ENCODE peak calls at places on chromosome 5, in six cellular contexts. Z is stimulated activated CD4-positive, alpha-beta T cell treated with anti-CD3 and anti-CD28 coated beads, Interleukin-1b, Interleukin-23, amount 100 ng/mL, for 4 hours; S is natural killer cell treated with Interleukin-12 subunit alpha and Interleukin-12 subunit beta and Interleukin-15 and Interleukin-18, amount 100 ng/mL, for 72 hours; M is astrocyte of the spinal cord; E is NCI-H524; K is activated CD8-positive, alpha-beta memory T cell treated with anti-CD3 and anti-CD28 coated beads, Interleukin-2, amount 50 U/mL, for 48 hours. Y is an unnamed sample.

GRCh38 chr5:72160299-72160698 is 53.0 kb downstream of the MAP1B start:
- DNase-seq in E (no peak), Z (no peak), S (no peak), K (no peak), M (peak), Y (no peak)

GRCh38 chr5:172766287-172767104 is 4.5 kb downstream of the DUSP1 start:
- DNase-seq in K (no peak), S (no peak), M (peak), E (no peak), Z (no peak), Y (no peak)

GRCh38 chr5:140109050-140109817 is 4.7 kb upstream of the PURA start:
- DNase-seq in M (peak), K (no peak), Z (no peak), E (no peak), S (no peak), Y (no peak)

GRCh38 chr5:15566789-15567188 is 66.8 kb downstream of the FBXL7 start:
- DNase-seq in K (no peak), Z (no peak), M (no peak), E (no peak), S (no peak), Y (no peak)

GRCh38 chr5:97408331-97408730 is 225.3 kb upstream of the RIOK2 start:
- DNase-seq in Z (no peak), M (no peak), S (no peak), K (no peak), E (no peak), Y (no peak)

GRCh38 chr5:52356311-52356918 is 431.3 kb upstream of the ITGA1 start:
- DNase-seq in M (peak), K (no peak), Z (no peak), S (no peak), E (peak), Y (no peak)

GRCh38 chr5:102796014-102796413 is 40.9 kb downstream of the PAM start:
- DNase-seq in M (no peak), Z (no peak), S (no peak), K (no peak), E (no peak), Y (no peak)

GRCh38 chr5:53373420-53374188 is 106.8 kb upstream of the FST start:
- DNase-seq in Z (no peak), S (no peak), K (no peak), E (no peak), M (no peak), Y (no peak)

GRCh38 chr5:34484591-34485228 is 171.4 kb upstream of the RAI14 start:
- DNase-seq in E (no peak), S (no peak), K (no peak), M (no peak), Z (no peak), Y (no peak)

GRCh38 chr5:174692381-174692780 is 32.0 kb upstream of the MSX2 start:
- DNase-seq in S (no peak), K (no peak), M (no peak), Z (no peak), E (no peak), Y (no peak)

GRCh38 chr5:126044111-126044668 is 379.0 kb upstream of the GRAMD2B start:
- DNase-seq in Z (no peak), E (no peak), M (peak), K (no peak), S (no peak), Y (no peak)

GRCh38 chr5:10760033-10760975 is 730 bp downstream of the DAP start:
- DNase-seq in K (peak), E (peak), Z (peak), M (peak), S (no peak), Y (no peak)

GRCh38 chr5:100539519-100539918 is 4.3 kb downstream of the FAM174A start:
- DNase-seq in E (no peak), K (no peak), M (no peak), S (no peak), Z (no peak), Y (no peak)

GRCh38 chr5:31531543-31531887 is 378 bp downstream of the DROSHA start:
- DNase-seq in E (no peak), K (peak), M (peak), S (no peak), Z (no peak), Y (no peak)